ENCODE peak calls at places on chromosomes 11 and 22, in ten cellular contexts. Q is transverse colon, W is upper lobe of right lung, K is MG63, X is psoas muscle, I is RWPE2, O is fibroblast of pulmonary artery, T is spleen, C is mesenchymal stem cell, P is neural progenitor cell. N is an unnamed sample.

GRCh38 chr11:35546317-35546716 is 20.9 kb upstream of the PAMR1 start:
- DNase-seq in X (no peak), I (no peak), K (no peak), W (no peak), T (no peak), Q (no peak), P (no peak), C (no peak), O (no peak), N (no peak)

GRCh38 chr11:16184588-16184987 is 171.8 kb downstream of the SOX6 start:
- DNase-seq in O (peak; percentile 44), C (peak; percentile 89), Q (peak; percentile 14), K (peak; percentile 55), T (no peak), X (no peak), I (no peak), P (no peak), W (no peak), N (no peak)

GRCh38 chr11:118804094-118804493 is 13.1 kb upstream of the DDX6 start:
- DNase-seq in K (no peak), W (no peak), O (no peak), X (no peak), T (no peak), I (no peak), C (no peak), Q (no peak), P (no peak), N (no peak)

GRCh38 chr11:88507771-88508557 is 170.4 kb upstream of the CTSC start:
- DNase-seq in T (no peak), K (no peak), X (no peak), Q (no peak), O (no peak), C (peak; percentile 18), P (peak; percentile 16), W (no peak), I (no peak), N (no peak)

GRCh38 chr11:113553235-113553634 is 78.0 kb upstream of the DRD2 start:
- DNase-seq in I (peak; percentile 72), X (peak; percentile 22), K (peak; percentile 91), T (no peak), O (peak; percentile 89), P (peak; percentile 59), W (no peak), C (peak; percentile 95), Q (no peak), N (peak; percentile 68)

GRCh38 chr11:94602430-94603372 is 35.5 kb downstream of the PIWIL4 start:
- DNase-seq in Q (peak; percentile 65), P (no peak), I (peak; percentile 74), X (peak; percentile 61), K (peak; percentile 80), C (peak; percentile 88), O (peak; percentile 81), W (peak; percentile 71), T (no peak), N (peak; percentile 55)

GRCh38 chr22:41367039-41367679 is 14.6 kb upstream of the TEF start:
- DNase-seq in I (peak; percentile 90), P (peak; percentile 70), T (peak; percentile 92), K (peak; percentile 99), Q (peak; percentile 95), W (peak; percentile 99), C (peak; percentile 44), X (peak; percentile 98), O (peak; percentile 98), N (peak; percentile 89)

GRCh38 chr11:68904458-68904847 is 762 bp downstream of the IGHMBP2 start:
- DNase-seq in T (no peak), X (peak; percentile 37), W (no peak), O (peak; percentile 14), K (no peak), C (no peak), I (no peak), Q (peak; percentile 47), P (no peak), N (no peak)

GRCh38 chr11:46296520-46297448 is 19.3 kb downstream of the CREB3L1 start:
- DNase-seq in X (peak; percentile 58), W (no peak), P (peak; percentile 92), K (peak; percentile 93), Q (no peak), T (no peak), O (peak; percentile 97), C (peak; percentile 96), I (no peak), N (no peak)

GRCh38 chr22:45127866-45128265 is 35.9 kb upstream of the NUP50 start:
- DNase-seq in T (no peak), K (peak; percentile 46), C (peak; percentile 66), P (no peak), O (peak; percentile 22), Q (no peak), X (no peak), I (no peak), W (no peak), N (no peak)

GRCh38 chr22:20999350-21000214 is 2.3 kb downstream of the THAP7 start:
- DNase-seq in Q (no peak), X (no peak), C (no peak), K (no peak), T (peak; percentile 81), W (no peak), I (no peak), O (no peak), P (no peak), N (no peak)

GRCh38 chr22:21000215-21000986 is 1.5 kb downstream of the THAP7 start:
- DNase-seq in Q (no peak), T (peak; percentile 79), P (no peak), K (no peak), I (no peak), C (no peak), W (no peak), O (no peak), X (no peak), N (no peak)

GRCh38 chr22:21000987-21001600 is 824 bp downstream of the THAP7 start:
- DNase-seq in W (no peak), O (no peak), X (no peak), C (peak; percentile 5), Q (no peak), P (no peak), I (no peak), T (no peak), K (no peak), N (peak; percentile 29)

GRCh38 chr22:21001601-21002325 is at the start of gene THAP7:
- DNase-seq in Q (peak; percentile 97), K (peak; percentile 96), W (peak; percentile 99), T (peak; percentile 100), O (peak; percentile 95), C (peak; percentile 98), P (peak; percentile 97), X (peak; percentile 99), I (peak; percentile 95), N (peak; percentile 97)

DNA sequence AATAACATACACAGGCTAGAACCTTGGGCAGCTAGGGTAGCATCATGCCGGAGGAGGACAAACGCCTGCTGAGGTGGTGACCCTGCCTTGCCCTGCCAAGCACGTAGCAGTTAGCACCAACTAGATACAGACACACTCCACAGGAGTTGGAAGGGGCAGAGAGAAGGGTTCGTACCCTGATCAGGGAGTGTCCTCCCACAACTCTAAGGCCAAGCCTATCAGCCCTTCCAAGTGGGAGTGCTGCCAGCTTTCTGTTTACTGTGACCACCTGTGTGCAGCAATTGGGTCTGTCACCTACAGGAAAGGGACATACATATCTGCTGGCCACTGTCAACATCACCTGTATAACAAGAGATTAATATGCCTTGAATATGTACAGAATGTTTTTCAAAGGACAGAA is 1.9 kb upstream of the THAP7 start:
- DNase-seq in T (no peak), I (no peak), Q (peak; percentile 37), K (no peak), O (no peak), C (peak; percentile 11), P (no peak), W (no peak), X (no peak), N (no peak)
- H3K4me3 ChIP-seq in T (no peak overlapping the region), I (no peak overlapping the region), Q (no peak overlapping the region), K (no peak overlapping the region), O (no peak overlapping the region), C (no peak overlapping the region), P (no peak overlapping the region), W (no peak overlapping the region), X (peak overlapping the region; percentile 73), N (no peak overlapping the region)

DNA sequence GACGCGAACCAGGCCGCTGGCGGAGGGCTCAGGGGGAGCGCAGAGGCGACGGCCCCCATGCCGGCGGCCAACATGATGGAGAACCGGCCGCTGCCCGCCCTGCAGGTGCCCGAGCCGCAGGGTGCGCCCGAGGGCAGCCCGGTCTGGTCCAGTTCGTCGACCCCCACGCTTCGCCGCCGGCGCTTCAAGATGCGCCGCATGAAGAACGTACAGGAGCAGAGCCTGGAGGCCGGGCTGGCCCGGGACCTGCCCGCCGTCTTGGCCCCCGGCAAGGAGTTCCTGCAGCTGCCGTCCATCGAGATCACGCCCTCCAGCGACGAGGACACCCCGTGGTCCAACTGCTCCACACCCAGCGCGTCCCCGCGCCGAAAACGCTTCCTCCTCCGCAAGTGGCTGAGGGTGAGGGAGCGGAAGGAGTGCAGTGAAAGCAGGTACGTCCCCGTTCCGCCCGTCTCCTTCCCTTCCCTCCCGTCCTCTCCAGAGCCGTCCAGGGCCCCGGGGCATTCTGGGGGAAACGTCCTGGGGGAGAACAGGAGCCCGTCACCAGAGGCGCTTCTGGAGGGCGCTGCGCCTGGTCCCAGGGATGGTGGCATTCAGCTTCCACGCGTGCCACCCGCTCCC is 777 bp downstream of the GRAMD1B start:
- DNase-seq in W (peak; percentile 89), P (peak; percentile 70), Q (peak; percentile 72), C (peak; percentile 32), K (peak; percentile 9), X (peak; percentile 49), O (peak; percentile 68), T (peak; percentile 95), I (no peak), N (peak; percentile 40)
- H3K4me3 ChIP-seq in W (peak overlapping the region; percentile 60), P (peak overlapping the region; percentile 90), Q (peak overlapping the region; percentile 50), C (peak overlapping the region; percentile 65), K (peak overlapping the region; percentile 45), X (peak overlapping the region; percentile 82), O (peak overlapping the region; percentile 77), T (peak overlapping the region; percentile 62), I (peak overlapping the region; percentile 39), N (peak overlapping the region; percentile 55)

GRCh38 chr22:39144101-39144815 is 8.2 kb downstream of the CBX7 start:
- DNase-seq in C (peak; percentile 85), P (peak; percentile 36), T (peak; percentile 90), W (no peak), I (no peak), X (no peak), O (peak; percentile 29), Q (peak; percentile 74), K (peak; percentile 40), N (no peak)
- H3K4me3 ChIP-seq in C (peak overlapping the region; percentile 31), P (peak overlapping the region; percentile 96), T (peak overlapping the region; percentile 97), W (peak overlapping the region; percentile 91), I (peak overlapping the region; percentile 83), X (peak overlapping the region; percentile 98), O (peak overlapping the region; percentile 91), Q (peak overlapping the region; percentile 98), K (peak overlapping the region; percentile 81), N (peak overlapping the region; percentile 91)

GRCh38 chr11:66290332-66290629 is 1.3 kb upstream of the YIF1A start:
- DNase-seq in T (no peak), Q (no peak), O (no peak), X (no peak), C (no peak), P (no peak), K (no peak), I (no peak), W (no peak), N (no peak)
- H3K4me3 ChIP-seq in T (no peak overlapping the region), Q (no peak overlapping the region), O (no peak overlapping the region), X (no peak overlapping the region), C (no peak overlapping the region), P (no peak overlapping the region), K (no peak overlapping the region), I (no peak overlapping the region), W (peak overlapping the region; percentile 78), N (no peak overlapping the region)